ENCODE peak calls at places on chromosomes 11 and 22, in five cellular contexts. O is neuronal stem cell, A is GM23248, J is fibroblast of lung, E is endothelial cell of umbilical vein. V is an unnamed sample.

GRCh38 chr11:68749501-68750196 is 1.7 kb downstream of the TESMIN start:
- DNase-seq in O (peak), A (peak), J (peak), E (no peak), V (no peak)

GRCh38 chr11:97968071-97968470 is 1052.7 kb upstream of the CNTN5 start:
- DNase-seq in O (no peak), A (no peak), J (no peak), E (no peak), V (no peak)

GRCh38 chr11:128210148-128210940 is 377.0 kb downstream of the ETS1 start:
- DNase-seq in O (no peak), A (peak), J (peak), E (peak), V (peak)

GRCh38 chr22:39703890-39704658 is 133.5 kb downstream of the CACNA1I start:
- DNase-seq in O (no peak), A (peak), J (peak), E (no peak), V (no peak)

GRCh38 chr11:60838132-60838531 is 3.8 kb upstream of the CCDC86 start:
- DNase-seq in O (no peak), A (peak), J (no peak), E (no peak), V (no peak)

GRCh38 chr11:35192347-35192746 is 53.4 kb downstream of the CD44 start:
- DNase-seq in O (no peak), A (peak), J (peak), E (peak), V (peak)

GRCh38 chr11:125343732-125344131 is 152.3 kb downstream of the FEZ1 start:
- DNase-seq in O (no peak), A (peak), J (peak), E (no peak), V (peak)

GRCh38 chr22:17974703-17975372 is 49.5 kb downstream of the MICAL3 start:
- DNase-seq in O (no peak), A (no peak), J (no peak), E (no peak), V (no peak)

GRCh38 chr11:4019891-4020290 is 74.7 kb upstream of the RRM1 start:
- DNase-seq in O (no peak), A (peak), J (no peak), E (no peak), V (no peak)

GRCh38 chr11:34915136-34916013 is 804 bp downstream of the APIP start:
- DNase-seq in O (no peak), A (peak), J (peak), E (no peak), V (no peak)

GRCh38 chr11:1826552-1827094 is 8.2 kb upstream of the SYT8 start:
- DNase-seq in O (no peak), A (peak), J (peak), E (no peak), V (no peak)

GRCh38 chr11:15202626-15203025 is 87.9 kb downstream of the INSC start:
- DNase-seq in O (no peak), A (no peak), J (no peak), E (no peak), V (no peak)

GRCh38 chr22:20783844-20784723 is 10.2 kb downstream of the SERPIND1 start:
- DNase-seq in O (peak), A (peak), J (peak), E (peak), V (peak)

GRCh38 chr11:1122356-1123002 is 35.3 kb upstream of the MUC5AC start:
- DNase-seq in O (no peak), A (no peak), J (no peak), E (no peak), V (no peak)

GRCh38 chr11:44269369-44270351 is 40.3 kb downstream of the ALX4 start:
- DNase-seq in O (no peak), A (peak), J (peak), E (peak), V (no peak)

GRCh38 chr22:47111626-47112373 is 349.4 kb downstream of the TBC1D22A start:
- DNase-seq in O (no peak), A (no peak), J (no peak), E (no peak), V (no peak)

GRCh38 chr22:29190051-29190450 is 15.6 kb upstream of the EMID1 start:
- DNase-seq in O (no peak), A (no peak), J (no peak), E (no peak), V (no peak)

GRCh38 chr11:73999581-74000306 is 9.1 kb downstream of the UCP3 start:
- DNase-seq in O (no peak), A (no peak), J (no peak), E (no peak), V (no peak)

GRCh38 chr11:17930544-17931144 is 82.2 kb downstream of the SERGEF start:
- DNase-seq in O (no peak), A (no peak), J (no peak), E (no peak), V (no peak)

GRCh38 chr22:19723165-19723989 is at the start of gene GP1BB:
- DNase-seq in O (no peak), A (no peak), J (peak), E (peak), V (peak)

GRCh38 chr11:3138178-3139085 is 26.7 kb downstream of the OSBPL5 start:
- DNase-seq in O (no peak), A (no peak), J (no peak), E (no peak), V (no peak)

GRCh38 chr11:22466809-22467208 is 128.6 kb downstream of the SLC17A6 start:
- DNase-seq in O (no peak), A (peak), J (peak), E (no peak), V (peak)

GRCh38 chr22:50206599-50206998 is 5.8 kb downstream of the SELENOO start:
- DNase-seq in O (no peak), A (peak), J (peak), E (peak), V (peak)

GRCh38 chr11:115659061-115659963 is 155.1 kb upstream of the CADM1 start:
- DNase-seq in O (no peak), A (no peak), J (peak), E (no peak), V (peak)

GRCh38 chr11:127789887-127790286 is 789.3 kb upstream of the KIRREL3 start:
- DNase-seq in O (peak), A (peak), J (peak), E (no peak), V (peak)

GRCh38 chr11:10592331-10592730 is 23.9 kb upstream of the LYVE1 start:
- DNase-seq in O (no peak), A (peak), J (peak), E (peak), V (peak)

GRCh38 chr11:130118636-130119387 is 40.8 kb upstream of the ST14 start:
- DNase-seq in O (no peak), A (no peak), J (no peak), E (no peak), V (no peak)

GRCh38 chr11:73466643-73467042 is 90.4 kb downstream of the RELT start:
- DNase-seq in O (no peak), A (no peak), J (no peak), E (no peak), V (no peak)

GRCh38 chr11:63622318-63622717 is 8.1 kb upstream of the PLAAT3 start:
- DNase-seq in O (no peak), A (no peak), J (no peak), E (no peak), V (peak)

GRCh38 chr22:40595497-40596234 is 40.9 kb downstream of the MRTFA start:
- DNase-seq in O (no peak), A (peak), J (no peak), E (no peak), V (no peak)

GRCh38 chr22:50612715-50613221 is 12.2 kb downstream of the MAPK8IP2 start:
- DNase-seq in O (no peak), A (no peak), J (no peak), E (no peak), V (no peak)

GRCh38 chr11:6300325-6300724 is 20.0 kb downstream of the CAVIN3 start:
- DNase-seq in O (no peak), A (no peak), J (no peak), E (no peak), V (no peak)

GRCh38 chr22:19885841-19886592 is 31.3 kb upstream of the GNB1L start:
- DNase-seq in O (no peak), A (no peak), J (no peak), E (no peak), V (no peak)

GRCh38 chr11:93849751-93850584 is 450 bp downstream of the VSTM5 start:
- DNase-seq in O (peak), A (peak), J (peak), E (peak), V (peak)

GRCh38 chr11:2208691-2209369 is 37.2 kb upstream of the TH start:
- DNase-seq in O (no peak), A (no peak), J (no peak), E (no peak), V (no peak)

GRCh38 chr11:6618117-6619020 is 853 bp downstream of the TPP1 start:
- DNase-seq in O (no peak), A (peak), J (peak), E (peak), V (peak)

GRCh38 chr11:76160856-76161255 is 45.4 kb downstream of the WNT11 start:
- DNase-seq in O (no peak), A (no peak), J (no peak), E (no peak), V (no peak)

GRCh38 chr22:37560682-37561208 is 465 bp downstream of the CDC42EP1 start:
- DNase-seq in O (no peak), A (peak), J (peak), E (peak), V (peak)

GRCh38 chr22:37559521-37559900 is 769 bp upstream of the CDC42EP1 start:
- DNase-seq in O (no peak), A (no peak), J (no peak), E (no peak), V (no peak)

GRCh38 chr22:37562049-37562784 is 1.9 kb downstream of the CDC42EP1 start:
- DNase-seq in O (no peak), A (no peak), J (no peak), E (no peak), V (no peak)

GRCh38 chr22:37559901-37560681 is at the start of gene CDC42EP1:
- DNase-seq in O (no peak), A (peak), J (peak), E (peak), V (peak)

DNA sequence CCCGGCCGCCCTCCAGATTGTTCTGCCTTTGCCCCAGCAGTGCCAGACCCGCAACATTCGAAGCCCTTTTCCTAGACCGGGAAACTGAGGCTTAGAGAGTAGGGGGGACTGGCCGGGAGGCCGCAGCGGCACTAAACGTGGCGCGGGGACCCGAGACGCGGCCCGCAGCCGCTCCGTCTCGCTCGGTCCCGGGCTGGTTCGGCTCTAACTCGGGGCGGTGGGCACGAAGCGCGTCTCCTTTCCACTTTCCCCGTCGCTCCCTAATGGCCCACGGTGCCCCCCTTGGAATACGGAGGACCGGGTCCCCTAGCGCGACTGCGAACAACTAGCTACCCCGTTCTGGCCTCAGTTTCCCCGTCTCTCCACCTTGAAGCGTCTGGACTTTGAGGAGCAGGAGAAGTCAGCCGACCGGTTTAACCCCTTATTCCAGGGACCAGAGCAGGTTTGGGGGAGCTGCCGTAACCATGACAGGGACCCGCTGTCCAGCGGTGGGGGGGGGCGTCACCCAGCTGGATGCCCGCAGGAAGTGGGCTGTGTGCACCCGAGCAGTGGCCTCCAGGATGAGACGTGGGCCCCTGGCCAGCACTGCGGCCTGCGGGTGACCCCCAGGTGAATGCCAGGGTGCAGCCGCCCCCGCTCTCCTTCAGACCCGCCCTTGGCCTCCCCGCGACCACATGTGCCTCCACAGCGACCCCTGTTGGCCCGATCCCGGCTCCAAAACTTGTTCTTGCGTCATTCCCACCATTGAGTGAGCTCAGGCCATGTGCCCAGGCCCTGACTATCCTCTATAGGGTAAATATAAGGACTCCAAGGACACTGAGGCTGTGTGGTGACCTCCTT is 1.1 kb downstream of the CDC42EP1 start:
- DNase-seq in O (peak), A (peak), J (peak), E (peak), V (peak)
- H3K4me2 ChIP-seq in O (peak), A (peak), J (peak), E (peak), V (peak)

GRCh38 chr11:67558084-67558772 is 25.4 kb upstream of the GSTP1 start:
- DNase-seq in O (no peak), A (peak), J (peak), E (peak), V (no peak)
- H3K4me2 ChIP-seq in O (no peak), A (no peak), J (no peak), E (no peak), V (peak)

GRCh38 chr11:27396259-27396839 is 33.3 kb upstream of the CCDC34 start:
- DNase-seq in O (no peak), A (no peak), J (no peak), E (no peak), V (no peak)

GRCh38 chr11:27395556-27396258 is 32.7 kb upstream of the CCDC34 start:
- DNase-seq in O (no peak), A (peak), J (peak), E (no peak), V (peak)

GRCh38 chr11:27401280-27401679 is 38.3 kb upstream of the CCDC34 start:
- DNase-seq in O (no peak), A (no peak), J (no peak), E (no peak), V (no peak)

GRCh38 chr11:27398413-27398780 is 35.4 kb upstream of the CCDC34 start:
- DNase-seq in O (no peak), A (no peak), J (no peak), E (no peak), V (no peak)

DNA sequence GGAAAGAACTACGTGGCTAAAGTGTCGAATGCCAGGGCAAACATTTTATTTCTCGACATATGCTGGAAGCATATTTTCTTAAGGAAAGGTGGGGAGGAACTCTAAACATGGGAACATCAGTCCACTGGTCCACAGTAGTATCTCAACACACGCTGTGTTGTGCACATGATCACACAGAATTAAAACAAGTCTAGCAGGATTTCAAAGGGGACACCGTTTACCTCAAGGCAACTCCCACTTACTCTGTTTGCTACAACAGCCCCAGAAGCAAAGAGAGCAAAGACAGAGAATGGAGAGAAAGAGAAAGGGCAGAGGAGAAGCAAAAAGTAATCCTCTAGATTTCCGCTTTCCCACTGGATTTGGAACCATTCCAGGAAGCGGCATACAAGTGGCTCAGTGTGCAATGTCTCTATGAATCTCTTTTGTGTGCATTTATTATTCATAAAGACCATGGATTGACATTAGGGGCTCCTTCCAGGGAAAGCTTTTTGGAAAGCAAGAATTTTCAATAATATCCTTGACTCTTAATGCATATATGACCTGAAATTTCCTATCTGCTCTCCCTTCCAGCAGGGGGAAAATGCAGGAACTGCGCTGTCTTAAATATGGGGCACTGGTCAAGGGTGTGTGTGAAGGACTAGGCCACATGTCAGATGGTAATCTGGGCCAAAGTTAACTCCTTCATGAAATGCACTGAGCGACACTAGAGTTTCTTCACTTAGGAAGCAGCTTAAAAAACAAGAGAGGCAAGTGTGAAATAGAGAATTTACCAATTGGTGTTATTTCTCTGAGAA is 34.8 kb upstream of the CCDC34 start:
- DNase-seq in O (no peak), A (no peak), J (no peak), E (peak), V (no peak)
- H3K4me2 ChIP-seq in O (no peak), A (no peak), J (no peak), E (no peak), V (peak)

GRCh38 chr11:72072348-72072747 is 8.0 kb downstream of the NUMA1 start:
- DNase-seq in O (no peak), A (peak), J (peak), E (peak), V (peak)
- H3K4me2 ChIP-seq in O (no peak), A (peak), J (peak), E (peak), V (peak)

DNA sequence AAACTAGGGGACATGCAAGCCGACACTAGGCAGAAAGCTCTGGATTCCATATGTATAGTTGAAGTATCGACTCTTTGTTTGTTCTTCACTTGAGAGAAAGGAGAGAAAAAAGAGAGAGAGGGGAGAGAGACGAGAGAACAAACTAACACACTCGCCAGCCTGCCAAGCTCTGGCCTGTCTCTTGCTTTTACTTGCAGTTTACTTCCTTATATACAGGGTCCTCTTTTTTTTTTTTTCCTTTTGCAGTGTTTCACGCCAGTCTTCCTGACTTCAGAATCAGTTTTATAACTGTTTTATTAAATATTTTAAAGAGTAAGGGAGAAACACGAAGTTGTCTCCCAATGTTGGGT is 19.9 kb downstream of the TEAD1 start:
- DNase-seq in O (no peak), A (peak), J (no peak), E (no peak), V (peak)
- H3K4me2 ChIP-seq in O (no peak), A (peak), J (peak), E (peak), V (peak)